ENCODE peak calls at places on chromosomes 16 and 17, in five cellular contexts. S is spleen, T is adrenal gland, R is right lobe of liver, F is H1. P is an unnamed sample.
A peak's percentile ranks its signal among the peaks of the same experiment; 100 is the strongest.

GRCh38 chr16:89442990-89443726 is 47.2 kb downstream of the ANKRD11 start:
- DNase-seq in S (peak; percentile 23), T (peak; percentile 40), R (no peak), F (no peak), P (peak; percentile 64)

GRCh38 chr16:85554791-85555548 is 58.2 kb upstream of the GSE1 start:
- DNase-seq in F (no peak), T (peak; percentile 84), R (peak; percentile 74), S (peak; percentile 90), P (peak; percentile 91)

GRCh38 chr16:1903845-1904820 is 14.1 kb downstream of the HS3ST6 start:
- DNase-seq in R (no peak), F (no peak), S (no peak), T (no peak), P (no peak)

GRCh38 chr16:89534147-89534788 is 26.1 kb downstream of the SPG7 start:
- DNase-seq in S (no peak), F (no peak), R (peak; percentile 61), T (peak; percentile 24), P (no peak)

GRCh38 chr17:70320642-70321345 is 151.5 kb downstream of the KCNJ2 start:
- DNase-seq in S (no peak), F (no peak), R (no peak), T (no peak), P (no peak)

GRCh38 chr16:50152386-50152806 is 710 bp upstream of the TENT4B start:
- DNase-seq in S (no peak), R (peak; percentile 50), T (peak; percentile 50), F (peak; percentile 71), P (no peak)

GRCh38 chr16:80803341-80804060 is 897 bp downstream of the CDYL2 start:
- DNase-seq in R (peak; percentile 43), T (peak; percentile 30), S (peak; percentile 87), F (peak; percentile 81), P (peak; percentile 14)

GRCh38 chr16:61148930-61149329 is 887.3 kb downstream of the CDH8 start:
- DNase-seq in F (no peak), T (no peak), R (no peak), S (no peak), P (no peak)

GRCh38 chr17:70499067-70499786 is 329.9 kb downstream of the KCNJ2 start:
- DNase-seq in F (no peak), R (no peak), T (no peak), S (no peak), P (no peak)

GRCh38 chr16:56120447-56121155 is 70.7 kb upstream of the GNAO1 start:
- DNase-seq in S (no peak), R (no peak), T (no peak), F (no peak), P (no peak)

GRCh38 chr17:51165680-51166197 is 472 bp upstream of the NME2 start:
- DNase-seq in T (no peak), F (peak; percentile 63), S (no peak), R (peak; percentile 39), P (no peak)

GRCh38 chr17:72928454-72929136 is 163.9 kb downstream of the SLC39A11 start:
- DNase-seq in R (peak; percentile 49), F (no peak), T (no peak), S (no peak), P (no peak)

GRCh38 chr17:8047769-8048110 is 8.9 kb downstream of the ALOX15B start:
- DNase-seq in R (no peak), F (no peak), T (no peak), S (no peak), P (no peak)

GRCh38 chr16:79628501-79628975 is 28.0 kb upstream of the MAF start:
- DNase-seq in F (no peak), T (no peak), R (no peak), S (no peak), P (no peak)

GRCh38 chr16:48244863-48245195 is 729 bp downstream of the LONP2 start:
- DNase-seq in T (no peak), R (no peak), F (no peak), S (no peak), P (no peak)

GRCh38 chr16:84608281-84608680 is 9.6 kb downstream of the COTL1 start:
- DNase-seq in F (no peak), R (no peak), S (peak; percentile 72), T (no peak), P (no peak)

GRCh38 chr17:7589204-7589868 is 558 bp downstream of the SOX15 start:
- DNase-seq in T (peak; percentile 82), F (peak; percentile 91), R (peak; percentile 77), S (peak; percentile 93), P (peak; percentile 91)

GRCh38 chr17:19943026-19943425 is 34.6 kb downstream of the AKAP10 start:
- DNase-seq in S (no peak), T (no peak), R (no peak), F (no peak), P (no peak)

GRCh38 chr17:1957037-1957436 is 68.1 kb downstream of the RTN4RL1 start:
- DNase-seq in F (no peak), R (no peak), S (no peak), T (no peak), P (no peak)

GRCh38 chr17:29347831-29348281 is 42.3 kb upstream of the TAOK1 start:
- DNase-seq in S (no peak), R (no peak), F (no peak), T (no peak), P (no peak)

GRCh38 chr17:47967607-47968252 is 3.2 kb upstream of the CDK5RAP3 start:
- DNase-seq in R (no peak), T (no peak), F (no peak), S (no peak), P (no peak)

GRCh38 chr17:47962901-47963300 is 5.2 kb upstream of the PRR15L start:
- DNase-seq in F (no peak), T (no peak), S (no peak), R (no peak), P (no peak)

GRCh38 chr17:47969975-47970724 is 763 bp upstream of the CDK5RAP3 start:
- DNase-seq in T (no peak), R (no peak), F (no peak), S (no peak), P (no peak)

GRCh38 chr17:47968836-47969235 is 2.1 kb upstream of the CDK5RAP3 start:
- DNase-seq in T (no peak), R (no peak), S (no peak), F (no peak), P (no peak)

DNA sequence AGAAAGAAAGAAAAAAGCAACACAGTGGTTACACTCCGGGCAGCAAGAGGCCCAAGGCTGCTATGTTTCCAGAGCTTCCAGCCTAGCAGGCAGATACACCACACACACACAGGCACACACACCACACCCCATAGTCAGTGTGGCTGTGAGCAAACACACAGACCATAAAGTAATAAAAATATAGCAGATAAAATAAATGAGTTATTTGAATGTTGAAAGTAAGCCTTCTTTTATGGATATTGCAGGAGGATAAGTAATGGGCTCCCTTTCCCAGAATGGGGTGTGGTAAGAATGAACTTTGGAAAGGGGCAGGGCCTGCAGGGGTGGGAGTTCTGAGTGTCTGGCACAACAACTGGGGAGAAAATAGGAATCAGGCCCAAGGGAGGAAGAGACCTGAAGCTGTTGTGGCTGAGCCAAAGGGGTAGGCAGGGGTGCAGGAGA is 4.8 kb upstream of the CDK5RAP3 start:
- DNase-seq in R (no peak), S (no peak), F (no peak), T (no peak), P (peak; percentile 15)
- TF ChIP-seq POLR2A in R (no peak), S (no peak), F (no peak), T (no peak), P (no peak)

DNA sequence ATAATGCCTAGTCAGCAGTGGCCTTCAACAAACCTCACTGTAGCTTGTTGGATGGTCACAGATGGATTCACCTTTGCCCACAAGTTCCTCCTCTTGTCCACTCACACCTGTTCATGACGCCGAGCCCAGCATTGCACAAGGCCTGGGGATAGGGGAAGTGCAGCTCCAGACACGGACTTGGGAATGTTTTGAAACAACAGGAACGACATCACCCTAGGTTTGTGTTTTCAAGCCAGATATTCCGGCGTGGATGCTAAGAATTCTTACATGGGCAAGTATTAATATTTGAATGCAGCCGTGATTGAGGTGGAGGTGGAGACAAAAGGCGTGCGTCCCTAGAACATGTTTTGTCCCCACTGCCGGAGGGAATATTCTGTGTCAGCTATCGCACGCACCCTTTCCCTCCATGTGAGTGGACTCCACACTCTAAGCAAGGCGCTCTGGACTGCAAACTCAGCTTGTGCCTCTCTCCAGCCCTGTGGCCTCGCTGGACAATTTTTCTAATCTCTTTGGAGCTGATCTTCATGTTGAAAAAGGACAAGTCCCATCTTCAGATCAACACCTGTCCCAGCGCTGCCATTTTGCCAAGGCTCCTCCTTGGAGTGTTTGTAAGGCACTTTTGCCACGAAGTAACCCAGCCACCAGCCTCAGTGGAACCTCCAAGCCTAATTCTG is 2.0 kb upstream of the BANP start:
- DNase-seq in R (peak; percentile 87), T (peak; percentile 23), F (no peak), S (no peak), P (peak; percentile 16)
- TF ChIP-seq POLR2A in R (peak; percentile 59), T (no peak), F (no peak), S (no peak), P (no peak)

DNA sequence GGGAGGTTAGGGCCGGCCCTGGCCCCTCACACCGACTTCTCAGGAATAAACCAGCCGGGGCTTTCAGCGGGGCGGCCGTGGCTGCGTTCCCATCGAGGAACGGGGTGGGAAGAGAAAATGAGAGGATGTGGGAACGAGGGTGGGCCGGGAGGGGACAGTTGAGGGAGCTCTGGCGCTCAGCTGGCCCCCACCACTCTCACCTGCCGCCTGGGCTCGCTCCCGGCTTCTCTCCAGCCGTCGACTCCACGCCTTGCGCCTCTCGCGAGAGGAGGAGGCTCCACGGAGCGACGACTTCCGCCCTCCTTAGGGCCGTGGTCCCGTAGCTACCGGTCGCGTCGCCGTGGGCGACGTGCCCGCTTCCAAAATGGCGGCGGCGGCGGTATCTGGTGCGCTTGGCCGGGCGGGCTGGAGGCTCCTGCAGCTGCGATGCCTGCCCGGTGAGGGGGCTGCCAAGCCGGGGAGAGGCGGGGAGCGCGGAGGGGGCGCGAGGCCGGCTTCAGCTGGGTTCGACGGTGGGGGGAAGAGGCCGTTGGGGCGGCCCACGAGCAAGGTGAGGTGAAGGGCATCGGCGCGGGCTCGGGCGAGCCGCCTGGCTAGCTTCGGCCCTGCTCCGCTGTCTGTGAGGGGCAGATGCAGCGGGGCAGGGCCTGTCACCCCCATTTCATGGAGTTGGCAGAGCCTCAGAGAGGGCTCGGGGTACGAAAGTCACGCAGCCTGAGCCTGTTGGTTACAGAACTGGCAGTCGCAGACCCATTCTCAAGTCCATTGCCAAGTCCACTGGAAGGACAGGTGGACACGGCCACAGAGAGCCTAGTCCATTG is at the start of the genes CIAPIN1 and COQ9:
- DNase-seq in R (peak; percentile 97), F (peak; percentile 90), S (peak; percentile 100), T (peak; percentile 94), P (peak; percentile 94)
- TF ChIP-seq POLR2A in R (peak; percentile 94), F (peak; percentile 95), S (peak; percentile 53), T (peak; percentile 78), P (peak; percentile 86)

DNA sequence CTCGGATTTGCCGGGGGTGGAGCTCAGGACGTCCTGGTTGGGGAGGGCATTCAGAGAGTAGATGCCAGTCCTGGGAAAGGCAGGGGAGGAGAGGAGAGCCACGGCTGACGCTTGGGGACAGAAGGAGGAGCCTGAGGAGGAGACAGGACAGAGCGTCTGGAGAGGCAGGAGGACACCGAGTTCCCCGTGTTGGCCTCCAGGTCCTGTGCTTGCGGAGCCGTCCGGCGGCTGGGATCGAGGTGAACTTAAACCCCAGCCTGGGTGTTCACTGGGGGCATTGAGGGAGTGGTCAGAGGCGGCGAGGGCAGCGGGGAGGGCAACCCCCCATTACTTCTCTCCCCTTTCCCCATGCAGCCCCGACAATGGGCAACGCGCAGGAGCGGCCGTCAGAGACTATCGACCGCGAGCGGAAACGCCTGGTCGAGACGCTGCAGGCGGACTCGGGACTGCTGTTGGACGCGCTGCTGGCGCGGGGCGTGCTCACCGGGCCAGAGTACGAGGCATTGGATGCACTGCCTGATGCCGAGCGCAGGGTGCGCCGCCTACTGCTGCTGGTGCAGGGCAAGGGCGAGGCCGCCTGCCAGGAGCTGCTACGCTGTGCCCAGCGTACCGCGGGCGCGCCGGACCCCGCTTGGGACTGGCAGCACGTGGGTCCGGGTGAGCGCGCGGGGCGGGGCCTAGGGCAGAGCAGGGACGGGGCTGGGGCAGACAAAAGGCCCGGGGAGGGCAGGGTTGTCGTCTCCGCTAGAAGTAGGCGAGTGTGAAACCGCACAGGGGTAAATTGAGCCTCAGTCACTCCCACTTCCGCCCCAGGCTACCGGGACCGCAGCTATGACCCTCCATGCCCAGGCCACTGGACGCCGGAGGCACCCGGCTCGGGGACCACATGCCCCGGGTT is 3.7 kb downstream of the NOL3 start:
- DNase-seq in F (peak; percentile 78), T (peak; percentile 94), S (peak; percentile 93), R (peak; percentile 92), P (peak; percentile 61)
- TF ChIP-seq POLR2A in F (no peak), T (peak; percentile 81), S (no peak), R (peak; percentile 86), P (peak; percentile 42)

P was measured in erythroblast.